ENCODE peak calls at places on chromosomes 6 and 20, in eight cellular contexts. K is body of pancreas, W is A549, Q is neural progenitor cell, D is SJSA1, X is psoas muscle, A is K562, O is Peyer's patch. C is an unnamed sample. For H3K4me1, the result is how much of the 10 kb centered on the place peaks cover.

GRCh38 chr20:61218886-61219480 is 33.1 kb upstream of the CDH4 start:
- DNase-seq in Q (no peak), O (no peak), D (peak), A (no peak), W (no peak), X (no peak), K (no peak), C (no peak)

GRCh38 chr20:47352332-47353223 is 3.9 kb downstream of the ZMYND8 start:
- DNase-seq in Q (peak), O (peak), K (peak), X (no peak), A (no peak), W (peak), D (peak), C (no peak)

GRCh38 chr20:25196701-25197120 is 1.2 kb downstream of the ENTPD6 start:
- DNase-seq in A (no peak), K (peak), D (no peak), O (no peak), X (no peak), W (no peak), Q (peak), C (no peak)

GRCh38 chr20:4726710-4727391 is 5.1 kb downstream of the PRND start:
- DNase-seq in O (no peak), Q (no peak), D (peak), A (no peak), W (no peak), X (no peak), K (no peak), C (peak)

GRCh38 chr6:2157441-2158127 is 87.8 kb downstream of the GMDS start:
- DNase-seq in K (no peak), O (no peak), W (no peak), D (peak), A (no peak), X (no peak), Q (no peak), C (peak)

GRCh38 chr6:5698318-5698717 is 308.4 kb downstream of the NRN1 start:
- DNase-seq in D (no peak), X (no peak), O (no peak), W (no peak), K (no peak), A (no peak), Q (no peak), C (no peak)

GRCh38 chr6:84263557-84263956 is 36.1 kb upstream of the CEP162 start:
- DNase-seq in Q (peak), O (no peak), W (peak), A (no peak), D (no peak), X (no peak), K (no peak), C (peak)

GRCh38 chr20:5835234-5835845 is 85.1 kb downstream of the SHLD1 start:
- DNase-seq in Q (no peak), D (peak), A (no peak), W (peak), X (peak), K (peak), O (no peak), C (no peak)

GRCh38 chr6:162157157-162157556 is 570.4 kb downstream of the PRKN start:
- DNase-seq in W (no peak), A (no peak), O (no peak), D (no peak), Q (no peak), X (no peak), K (no peak), C (no peak)

GRCh38 chr20:58795181-58795922 is 55.4 kb downstream of the GNAS-AS1 start:
- DNase-seq in D (no peak), K (no peak), A (no peak), X (no peak), O (no peak), Q (no peak), W (no peak), C (no peak)

GRCh38 chr20:57564951-57565642 is 4.2 kb downstream of the PCK1 start:
- DNase-seq in W (no peak), X (no peak), O (no peak), Q (no peak), D (no peak), K (no peak), A (no peak), C (no peak)

GRCh38 chr6:71486466-71486865 is 197.9 kb downstream of the OGFRL1 start:
- DNase-seq in K (no peak), D (peak), Q (no peak), A (no peak), W (no peak), O (no peak), X (no peak), C (no peak)

GRCh38 chr6:77466055-77467028 is 3.1 kb upstream of the HTR1B start:
- DNase-seq in K (peak), X (peak), O (no peak), A (no peak), Q (peak), W (peak), D (no peak), C (peak)

GRCh38 chr6:148239777-148240462 is 102.7 kb upstream of the SASH1 start:
- DNase-seq in X (no peak), A (no peak), Q (no peak), O (no peak), W (no peak), K (no peak), D (no peak), C (no peak)

GRCh38 chr20:17557675-17558006 is 12.2 kb upstream of the DSTN start:
- DNase-seq in W (peak), O (no peak), X (no peak), D (peak), A (no peak), K (peak), Q (no peak), C (peak)

GRCh38 chr6:30705620-30706019 is 11.5 kb downstream of the MDC1 start:
- DNase-seq in D (no peak), O (no peak), K (no peak), Q (no peak), X (no peak), A (no peak), W (no peak), C (no peak)

GRCh38 chr6:47209632-47210031 is 100.1 kb downstream of the TNFRSF21 start:
- DNase-seq in Q (no peak), W (no peak), X (no peak), A (no peak), O (no peak), K (no peak), D (no peak), C (no peak)

GRCh38 chr20:12265662-12266061 is 348.0 kb downstream of the BTBD3 start:
- DNase-seq in X (no peak), D (no peak), A (no peak), W (no peak), Q (no peak), K (no peak), O (no peak), C (no peak)

GRCh38 chr6:72952808-72953630 is 272.3 kb downstream of the KHDC1L start:
- DNase-seq in O (no peak), W (peak), A (no peak), K (no peak), D (no peak), X (no peak), Q (no peak), C (peak)

GRCh38 chr6:88211446-88211845 is 45.3 kb upstream of the CNR1 start:
- DNase-seq in K (no peak), X (no peak), Q (peak), O (no peak), W (no peak), D (no peak), A (no peak), C (no peak)

GRCh38 chr6:141846639-141847038 is 286.1 kb upstream of the GJE1 start:
- DNase-seq in X (no peak), O (no peak), D (no peak), K (no peak), W (no peak), A (no peak), Q (no peak), C (no peak)
- H3K27ac ChIP-seq in X (no peak), O (no peak), D (no peak), K (no peak), W (no peak), A (no peak), Q (no peak), C (no peak)

GRCh38 chr20:31840906-31841816 is 4.2 kb downstream of the FOXS1 start:
- DNase-seq in O (no peak), A (no peak), K (no peak), D (no peak), W (no peak), Q (no peak), X (no peak), C (no peak)

GRCh38 chr20:31841928-31842327 is 3.5 kb downstream of the FOXS1 start:
- DNase-seq in W (peak), O (no peak), A (peak), X (peak), Q (no peak), D (peak), K (peak), C (no peak)

GRCh38 chr20:31843288-31843687 is 2.1 kb downstream of the FOXS1 start:
- DNase-seq in K (no peak), X (no peak), Q (no peak), O (no peak), D (no peak), W (no peak), A (no peak), C (no peak)

GRCh38 chr20:31843881-31844280 is 1.5 kb downstream of the FOXS1 start:
- DNase-seq in D (no peak), W (no peak), X (no peak), A (no peak), O (no peak), Q (no peak), K (no peak), C (no peak)

DNA sequence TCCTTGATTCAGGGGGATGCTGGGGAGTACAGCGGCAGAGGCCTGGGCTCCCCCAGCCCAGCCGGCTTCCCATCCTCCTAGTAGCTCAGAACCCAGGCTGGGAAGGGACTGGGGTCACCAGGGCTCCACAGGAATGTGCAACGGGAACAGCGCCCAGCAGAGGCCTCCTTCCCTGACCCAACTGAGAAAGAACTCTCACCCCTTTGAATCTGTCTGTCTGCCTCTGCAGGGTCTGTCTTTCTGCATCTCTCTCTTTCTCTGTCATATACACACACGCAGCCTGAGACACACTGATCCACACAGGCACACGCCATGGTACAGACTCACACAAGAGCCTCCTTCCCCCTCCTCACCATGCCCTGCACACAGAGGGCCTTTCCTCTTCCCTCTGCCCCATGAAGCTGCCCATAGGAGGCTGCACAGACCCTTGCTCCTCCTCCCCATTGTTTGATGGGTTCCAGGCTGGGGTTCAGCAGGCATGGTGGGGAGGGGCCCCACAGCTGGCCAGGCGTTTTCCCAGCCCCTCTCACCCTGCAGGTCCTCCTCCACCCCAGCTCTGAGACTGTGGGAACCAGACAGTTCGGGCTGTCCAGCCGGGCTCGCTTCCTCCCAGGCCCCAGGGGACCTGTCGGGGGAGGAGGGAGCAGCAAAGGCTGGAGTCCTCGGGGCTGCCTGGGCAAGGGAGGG is 2.8 kb downstream of the FOXS1 start:
- DNase-seq in O (no peak), W (peak), A (no peak), K (no peak), Q (peak), D (peak), X (peak), C (no peak)
- H3K4me1 ChIP-seq in O (under half), W (half or more), A (under half), K (under half), Q (under half), D (half or more), X (under half), C (under half)

DNA sequence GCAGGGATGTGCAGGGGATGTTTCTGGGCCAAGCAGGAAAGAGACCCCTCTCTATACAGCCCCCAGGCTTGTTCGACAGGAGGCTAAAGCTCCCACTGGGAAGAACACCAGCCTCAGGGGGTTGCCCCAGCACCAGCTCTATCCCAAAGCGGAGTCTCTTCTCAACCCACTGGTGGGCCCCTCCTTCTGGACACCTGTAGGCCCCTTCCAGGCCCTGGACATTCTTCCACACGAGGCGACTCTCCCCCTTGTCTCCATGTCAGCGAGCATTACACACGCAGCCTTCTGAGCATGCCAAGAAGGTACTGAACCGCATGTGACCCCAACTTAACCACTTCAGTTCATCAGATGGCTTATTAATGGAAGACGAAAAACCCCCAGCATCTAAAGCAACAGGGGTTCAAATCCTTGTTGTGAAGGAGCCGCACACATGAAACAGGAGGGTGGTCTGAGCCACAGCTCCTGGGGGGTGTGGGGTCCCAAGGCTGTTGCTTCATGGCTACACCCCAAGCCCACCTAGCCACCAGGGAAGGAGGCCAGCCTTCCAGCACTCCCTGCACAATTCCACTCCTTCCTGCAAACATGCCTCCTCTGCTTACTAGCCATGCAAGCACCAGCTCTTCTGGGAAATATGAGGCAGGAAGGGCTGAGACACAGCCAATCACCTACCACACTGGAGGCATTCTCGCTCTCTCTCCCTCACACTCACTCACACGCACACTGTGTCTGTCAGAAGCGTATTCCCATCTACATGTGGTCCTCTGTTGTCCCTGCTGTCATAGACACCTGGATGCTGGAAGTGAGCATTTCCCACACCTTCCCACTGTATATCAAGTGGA is 104.6 kb downstream of the NOL4L start:
- DNase-seq in K (peak), O (no peak), W (no peak), D (no peak), X (no peak), A (no peak), Q (peak), C (no peak)
- H3K27ac ChIP-seq in K (peak), O (peak), W (no peak), D (no peak), X (no peak), A (no peak), Q (no peak), C (no peak)

DNA sequence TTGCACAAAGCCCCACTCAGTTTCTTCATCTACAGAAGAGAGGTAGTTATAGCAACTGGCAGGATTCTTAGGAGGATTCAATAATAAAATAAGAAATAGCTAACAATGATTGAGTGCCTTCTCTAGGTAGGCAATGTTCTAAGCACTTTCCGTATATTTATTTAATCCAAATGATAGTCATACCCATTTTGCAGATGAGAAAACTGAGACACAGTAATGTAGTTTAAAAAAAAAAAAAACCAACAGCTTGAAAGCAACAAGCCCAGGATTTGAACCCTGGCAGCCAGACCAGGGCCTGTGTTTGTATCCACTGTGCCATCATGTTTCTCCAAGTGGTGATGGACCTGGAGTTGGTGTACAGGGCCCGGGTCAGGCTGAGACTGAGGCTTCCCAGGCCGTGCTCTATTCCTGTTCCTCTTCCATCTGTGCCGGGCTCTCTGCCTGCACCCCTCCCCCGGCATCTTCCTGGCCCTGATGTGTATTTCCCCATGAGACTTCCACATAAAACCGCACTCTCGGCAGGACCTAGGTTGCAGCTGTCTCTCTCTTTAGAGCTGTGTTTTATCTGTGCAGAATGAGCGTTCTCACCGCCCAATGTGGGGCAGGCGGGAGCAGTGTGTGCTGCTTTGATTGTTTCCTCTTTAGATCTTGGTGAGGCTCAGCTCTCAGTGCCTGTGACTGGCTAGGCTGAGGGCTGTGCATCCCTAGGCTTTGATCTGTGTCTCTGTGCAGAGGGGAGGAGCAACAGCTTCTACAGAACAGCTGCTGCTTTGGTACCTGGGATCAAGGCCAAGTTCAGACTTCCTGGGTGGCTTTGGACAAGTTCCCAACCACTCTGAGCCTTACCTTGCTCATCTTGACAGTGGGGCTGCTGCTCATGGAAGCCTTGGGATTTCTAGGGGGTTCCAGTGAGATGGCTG is 49.5 kb downstream of the TOX2 start:
- DNase-seq in W (no peak), K (no peak), Q (no peak), D (no peak), O (no peak), A (no peak), X (peak), C (no peak)
- H3K4me1 ChIP-seq in W (under half), K (under half), Q (under half), D (under half), O (under half), A (under half), X (under half), C (under half)

GRCh38 chr6:44221961-44222335 is 1.4 kb upstream of the SLC29A1 start:
- DNase-seq in O (no peak), D (no peak), K (no peak), W (no peak), A (no peak), X (no peak), Q (no peak), C (no peak)
- H3K27ac ChIP-seq in O (peak), D (no peak), K (peak), W (peak), A (no peak), X (peak), Q (no peak), C (no peak)

GRCh38 chr6:128516514-128516898 is 3.9 kb downstream of the PTPRK start:
- DNase-seq in X (no peak), Q (peak), O (no peak), K (no peak), D (no peak), W (peak), A (no peak), C (peak)

GRCh38 chr6:128518531-128519131 is 1.8 kb downstream of the PTPRK start:
- DNase-seq in K (no peak), Q (no peak), O (no peak), W (no peak), A (no peak), X (no peak), D (no peak), C (no peak)

GRCh38 chr6:128513878-128514277 is 6.5 kb downstream of the PTPRK start:
- DNase-seq in K (peak), D (no peak), Q (no peak), A (no peak), W (no peak), O (no peak), X (no peak), C (no peak)

GRCh38 chr6:128517124-128517523 is 3.3 kb downstream of the PTPRK start:
- DNase-seq in K (no peak), A (no peak), D (no peak), X (no peak), O (no peak), W (no peak), Q (no peak), C (no peak)

DNA sequence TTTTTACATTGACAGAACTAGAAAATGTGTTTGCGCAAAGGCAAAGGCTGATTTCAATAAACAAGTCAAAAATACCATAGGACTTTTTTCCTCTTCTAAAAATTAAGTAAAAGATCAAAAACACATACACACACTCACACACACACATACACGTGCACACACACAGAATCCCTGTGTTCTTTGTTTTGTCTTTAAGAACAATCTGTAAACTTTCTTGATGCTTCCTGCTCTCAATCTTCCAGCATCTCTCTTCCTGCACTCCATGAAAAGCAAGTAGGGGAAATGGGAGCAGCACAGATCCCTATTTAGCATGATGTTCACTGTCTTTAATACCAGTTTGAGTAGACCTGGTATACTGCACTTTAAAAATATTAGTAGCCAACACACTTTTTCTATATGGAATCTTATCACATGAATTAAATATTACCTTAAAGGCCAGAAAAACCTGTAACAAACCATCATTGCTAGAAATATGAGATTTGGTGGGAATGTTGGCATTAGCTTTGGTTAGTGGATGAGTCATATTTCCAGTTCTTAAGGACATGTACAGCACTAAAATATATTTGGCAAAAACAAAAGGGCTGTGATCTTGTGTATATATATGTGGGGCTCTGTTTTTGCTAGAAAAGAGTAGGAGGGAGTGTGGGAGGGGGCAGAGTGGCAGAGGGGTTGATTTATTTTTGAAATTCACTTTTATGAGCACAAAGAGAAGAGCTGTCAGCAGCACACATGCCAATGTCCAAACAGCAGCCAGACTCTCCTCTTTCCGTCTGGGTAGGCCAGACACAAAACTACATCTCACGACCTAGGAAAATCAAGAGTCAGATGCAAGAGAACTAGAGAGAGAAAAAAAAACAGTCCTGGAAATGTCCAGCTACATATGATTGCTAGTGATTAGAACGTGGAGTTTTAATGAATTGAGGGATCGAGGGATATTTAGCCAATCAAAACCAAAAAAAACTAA is 4.6 kb downstream of the PTPRK start:
- DNase-seq in W (no peak), D (no peak), X (no peak), A (no peak), Q (no peak), K (no peak), O (no peak), C (no peak)
- H3K4me1 ChIP-seq in W (half or more), D (under half), X (under half), A (under half), Q (under half), K (half or more), O (under half), C (under half)

DNA sequence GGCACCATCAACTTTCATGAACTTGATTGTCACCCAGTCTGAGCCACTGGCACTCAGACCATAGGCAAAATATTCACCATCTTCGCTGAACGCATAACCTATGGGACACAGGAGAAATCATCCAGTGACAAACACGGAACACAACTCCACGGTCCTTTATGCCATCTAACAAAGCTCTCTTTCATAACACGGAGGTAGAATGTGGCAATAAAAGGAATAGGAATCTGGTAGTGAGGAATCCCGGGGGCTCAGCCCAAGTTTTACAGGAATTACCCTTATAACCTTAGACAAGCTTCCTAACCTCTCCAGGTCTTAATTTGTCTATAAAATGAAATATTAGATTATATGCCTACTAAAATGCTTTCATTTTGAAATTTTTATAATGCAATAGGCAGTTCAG is 29.4 kb downstream of the PREP start:
- DNase-seq in X (no peak), A (no peak), W (no peak), O (no peak), Q (no peak), K (no peak), D (no peak), C (peak)
- H3K27ac ChIP-seq in X (no peak), A (no peak), W (no peak), O (peak), Q (no peak), K (no peak), D (peak), C (peak)

C was measured in foreskin keratinocyte.